ENCODE peak calls at places on chromosome 4, in five cellular contexts. W, E, U, R and L are unnamed samples.

GRCh38 chr4:48725414-48725813 is 54.7 kb downstream of the FRYL start:
- DNase-seq in E (no peak), U (no peak), R (no peak), W (no peak), L (no peak)

GRCh38 chr4:95393821-95394220 is 155.0 kb downstream of the UNC5C start:
- DNase-seq in E (no peak), W (no peak), R (no peak), U (no peak), L (no peak)

GRCh38 chr4:38948551-38948950 is 80.9 kb downstream of the FAM114A1 start:
- DNase-seq in E (peak; percentile 13), U (peak; percentile 75), R (peak; percentile 94), W (no peak), L (no peak)

GRCh38 chr4:89268572-89269180 is 38.9 kb downstream of the GPRIN3 start:
- DNase-seq in W (no peak), R (no peak), U (no peak), E (no peak), L (no peak)

GRCh38 chr4:57265831-57266582 is 155.8 kb upstream of the IGFBP7 start:
- DNase-seq in E (peak; percentile 6), R (peak; percentile 20), U (no peak), W (peak; percentile 36), L (peak; percentile 45)

GRCh38 chr4:66590488-66591215 is 920.4 kb upstream of the EPHA5 start:
- DNase-seq in W (no peak), E (no peak), R (no peak), U (no peak), L (no peak)

GRCh38 chr4:6257243-6258025 is 12.2 kb upstream of the WFS1 start:
- DNase-seq in E (no peak), U (no peak), W (no peak), R (no peak), L (peak; percentile 53)

GRCh38 chr4:88143504-88143903 is 14.9 kb downstream of the ABCG2 start:
- DNase-seq in W (no peak), R (peak; percentile 55), E (no peak), U (no peak), L (no peak)

GRCh38 chr4:150849016-150849415 is 166.1 kb downstream of the LRBA start:
- DNase-seq in W (no peak), R (no peak), E (no peak), U (no peak), L (no peak)

GRCh38 chr4:82223715-82224114 is 150.1 kb downstream of the HNRNPD start:
- DNase-seq in E (peak; percentile 8), W (peak; percentile 17), U (no peak), R (no peak), L (peak; percentile 66)

GRCh38 chr4:61468091-61468720 is 268.1 kb downstream of the ADGRL3 start:
- DNase-seq in W (no peak), U (no peak), R (no peak), E (no peak), L (no peak)

GRCh38 chr4:99209671-99210070 is 9.4 kb downstream of the ADH6 start:
- DNase-seq in E (no peak), W (no peak), U (no peak), R (peak; percentile 27), L (no peak)

GRCh38 chr4:2434420-2434819 is 15.7 kb downstream of the CFAP99 start:
- DNase-seq in R (no peak), E (no peak), U (no peak), W (no peak), L (no peak)

GRCh38 chr4:19774690-19775256 is 476.9 kb upstream of the SLIT2 start:
- DNase-seq in W (no peak), U (no peak), R (no peak), E (no peak), L (no peak)

GRCh38 chr4:163618845-163619244 is 124.4 kb downstream of the TMA16 start:
- DNase-seq in R (no peak), U (no peak), E (no peak), W (no peak), L (no peak)

GRCh38 chr4:56870927-56871326 is 36.8 kb upstream of the REST start:
- DNase-seq in R (peak; percentile 48), U (no peak), W (no peak), E (no peak), L (no peak)

GRCh38 chr4:139315221-139315675 is 13.0 kb upstream of the NDUFC1 start:
- DNase-seq in R (no peak), E (no peak), U (no peak), W (no peak), L (no peak)

GRCh38 chr4:10416441-10416840 is 40.8 kb downstream of the ZNF518B start:
- DNase-seq in W (no peak), R (no peak), U (no peak), E (no peak), L (no peak)

GRCh38 chr4:110801591-110801990 is 178.7 kb upstream of the PITX2 start:
- DNase-seq in U (no peak), E (no peak), R (no peak), W (no peak), L (no peak)

GRCh38 chr4:16844796-16845586 is 53.5 kb downstream of the LDB2 start:
- DNase-seq in W (no peak), U (no peak), E (no peak), R (no peak), L (no peak)

GRCh38 chr4:177532363-177532762 is 90.1 kb upstream of the AGA start:
- DNase-seq in W (no peak), R (no peak), U (no peak), E (no peak), L (no peak)

GRCh38 chr4:125649452-125649851 is 334.7 kb downstream of the FAT4 start:
- DNase-seq in U (no peak), W (no peak), E (no peak), R (no peak), L (no peak)

GRCh38 chr4:109276482-109277095 is 25.9 kb downstream of the COL25A1 start:
- DNase-seq in W (no peak), R (no peak), U (no peak), E (no peak), L (no peak)

GRCh38 chr4:117164338-117164737 is 79.0 kb upstream of the TRAM1L1 start:
- DNase-seq in U (no peak), E (no peak), W (no peak), R (no peak), L (no peak)

GRCh38 chr4:71732706-71733105 is 51.2 kb downstream of the GC start:
- DNase-seq in E (no peak), R (peak; percentile 70), W (no peak), U (no peak), L (no peak)

GRCh38 chr4:94439606-94440005 is 12.1 kb upstream of the PDLIM5 start:
- DNase-seq in U (no peak), R (no peak), W (no peak), E (no peak), L (no peak)

GRCh38 chr4:83771113-83771705 is 235.3 kb downstream of the GPAT3 start:
- DNase-seq in U (no peak), W (peak; percentile 27), R (peak; percentile 83), E (peak; percentile 10), L (peak; percentile 43)

GRCh38 chr4:8315343-8316250 is 46.0 kb downstream of the HTRA3 start:
- DNase-seq in E (no peak), U (peak; percentile 74), W (peak; percentile 32), R (peak; percentile 91), L (peak; percentile 75)

GRCh38 chr4:1784789-1785591 is 8.1 kb upstream of the FGFR3 start:
- DNase-seq in R (no peak), E (peak; percentile 51), W (peak; percentile 44), U (no peak), L (no peak)

DNA sequence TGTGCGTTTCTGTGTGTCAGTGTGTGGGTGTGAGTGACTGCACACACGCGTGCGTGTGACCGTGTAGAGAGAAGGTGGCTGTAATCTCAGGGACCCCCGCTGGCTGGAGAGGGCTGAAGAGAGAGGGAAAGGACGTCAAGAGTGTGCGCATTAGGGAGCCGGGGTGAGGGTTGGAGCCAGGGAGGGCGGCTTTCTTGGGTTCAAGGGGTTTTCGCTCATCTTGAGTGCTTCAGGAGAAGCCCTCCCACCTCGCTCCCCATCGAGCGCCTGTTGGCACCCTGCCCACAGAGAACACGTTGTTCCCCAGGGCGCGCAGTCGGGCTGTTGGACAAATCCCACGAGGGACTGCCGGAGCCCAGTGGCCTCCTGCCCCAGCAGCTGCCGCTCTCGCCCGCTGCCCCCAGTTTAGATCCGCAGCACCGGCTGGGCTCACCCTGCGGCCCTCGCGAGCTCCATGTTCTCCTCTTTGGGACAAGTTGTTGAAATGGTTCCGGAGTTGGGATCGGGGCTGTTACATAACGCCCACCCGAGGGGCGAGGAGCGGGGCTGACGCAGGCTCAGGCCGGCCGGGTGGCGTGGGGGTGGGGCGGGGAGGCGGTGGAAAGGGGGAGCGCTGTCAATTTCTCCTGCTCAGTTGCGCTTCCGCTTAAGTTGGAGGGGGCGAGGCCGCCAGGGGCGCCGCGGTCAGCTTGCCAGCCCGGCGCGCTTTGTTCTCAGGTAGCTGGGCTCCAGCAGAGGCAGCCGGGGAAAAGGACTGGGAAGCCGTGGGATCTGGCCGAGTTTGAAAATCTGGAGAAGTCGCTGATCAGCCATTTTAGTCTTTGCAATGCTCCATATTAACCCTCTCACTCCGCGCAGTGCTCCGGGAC is 1.6 kb downstream of the GRIA2 start:
- DNase-seq in U (peak; percentile 52), W (no peak), R (peak; percentile 12), E (no peak), L (no peak)
- H3K27me3 ChIP-seq in U (peaks cover 4% of the 10 kb centered on the region), W (peaks cover 87% of the 10 kb centered on the region), R (peaks cover 69% of the 10 kb centered on the region), E (peaks cover 73% of the 10 kb centered on the region), L (peaks cover 47% of the 10 kb centered on the region)

GRCh38 chr4:54276633-54277426 is 47.7 kb downstream of the PDGFRA start:
- DNase-seq in R (peak; percentile 54), W (no peak), U (no peak), E (no peak), L (no peak)
- H3K27ac ChIP-seq in R (peak overlapping the region; percentile 73), W (peak overlapping the region; percentile 13), U (no peak overlapping the region), E (no peak overlapping the region), L (no peak overlapping the region)

DNA sequence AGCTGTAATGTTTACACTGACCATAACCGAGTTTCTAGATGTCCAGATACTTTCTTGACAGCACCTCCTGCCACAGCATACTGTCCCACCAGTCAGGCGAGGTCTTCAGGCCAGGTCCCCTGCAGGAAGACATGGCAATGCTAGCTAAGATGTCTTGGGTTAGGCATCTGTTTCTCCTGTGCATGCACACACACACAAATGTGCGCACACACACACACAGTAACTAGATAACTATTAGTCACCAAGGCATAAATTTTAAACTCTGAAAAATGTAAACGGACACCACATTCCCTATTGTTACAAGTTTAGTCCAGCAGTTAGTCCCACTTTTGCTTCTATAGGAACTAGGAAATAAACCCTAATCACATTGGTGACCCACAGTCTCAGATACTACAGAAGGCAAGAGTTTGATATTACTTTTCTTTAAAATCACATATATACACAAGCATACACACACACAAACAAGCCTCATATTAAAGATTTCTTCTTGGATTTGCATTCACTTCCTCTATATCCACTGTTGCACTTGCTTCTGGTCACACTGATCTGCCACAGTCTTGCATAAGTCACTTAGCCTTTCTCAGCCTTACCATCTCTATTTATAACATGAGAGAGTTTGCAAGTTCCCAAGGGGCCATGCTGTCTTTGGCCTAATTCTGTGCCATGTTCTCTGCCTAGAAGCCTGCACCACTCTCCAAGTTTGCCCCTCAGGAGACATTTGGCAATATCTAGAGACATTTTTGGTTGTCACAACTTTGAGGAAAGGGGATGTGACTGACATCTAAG is 32.2 kb downstream of the IL21 start:
- DNase-seq in E (no peak), W (no peak), U (no peak), R (peak; percentile 32), L (no peak)
- H3K4me1 ChIP-seq in E (no peaks in the 10 kb centered on the region), W (no peaks in the 10 kb centered on the region), U (no peaks in the 10 kb centered on the region), R (peaks cover 21% of the 10 kb centered on the region), L (no peaks in the 10 kb centered on the region)

DNA sequence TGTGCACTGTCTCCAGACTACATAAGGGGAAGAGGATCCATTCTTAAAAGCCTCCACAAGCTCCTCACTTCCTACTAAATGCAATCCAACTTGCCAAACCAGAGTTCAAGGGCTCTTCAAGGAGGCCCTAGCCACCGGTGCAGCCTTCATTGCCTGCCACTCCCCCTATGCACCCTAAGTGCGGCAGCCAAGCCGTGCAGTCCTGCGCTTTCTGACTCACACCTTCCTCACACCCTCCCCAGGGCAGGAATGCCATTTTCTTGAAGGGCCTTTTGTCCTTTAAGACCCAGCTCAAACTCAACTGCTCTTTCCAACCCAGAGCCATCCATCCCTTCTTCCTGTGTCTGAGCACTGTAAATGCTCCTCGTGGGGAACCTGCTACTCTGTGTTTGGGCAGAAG is 65.5 kb downstream of the TMEM154 start:
- DNase-seq in E (no peak), R (no peak), W (no peak), U (no peak), L (peak; percentile 65)
- H3K27me3 ChIP-seq in E (peaks cover 4% of the 10 kb centered on the region), R (peaks cover 14% of the 10 kb centered on the region), W (peaks cover 32% of the 10 kb centered on the region), U (no peaks in the 10 kb centered on the region), L (no peaks in the 10 kb centered on the region)